ENCODE peak calls at places on chromosome 16, in eight cellular contexts. H is PC-3; V is A549; E is hepatocyte; Q is astrocyte of the spinal cord; B is AG10803; S is psoas muscle; T is activated CD8-positive, alpha-beta T cell treated with anti-CD3 and anti-CD28 coated beads for 36 hours. C is an unnamed sample.

GRCh38 chr16:49085689-49086088 is 195.9 kb downstream of the CBLN1 start:
- DNase-seq in Q (peak), T (no peak), H (no peak), V (no peak), E (no peak), S (no peak), B (peak), C (no peak)

GRCh38 chr16:4616047-4616811 is 1.5 kb upstream of the UBALD1 start:
- DNase-seq in V (peak), B (peak), Q (peak), S (peak), H (peak), E (peak), T (peak), C (peak)

GRCh38 chr16:86604436-86605220 is 26.3 kb downstream of the FOXL1 start:
- DNase-seq in Q (no peak), H (no peak), T (peak), V (no peak), E (no peak), S (no peak), B (no peak), C (no peak)

GRCh38 chr16:49061315-49061714 is 220.3 kb downstream of the CBLN1 start:
- DNase-seq in B (no peak), T (no peak), E (no peak), H (no peak), V (no peak), S (no peak), Q (no peak), C (no peak)

GRCh38 chr16:53053967-53054669 is 673 bp upstream of the CHD9 start:
- DNase-seq in H (peak), V (peak), E (peak), S (peak), B (no peak), Q (peak), T (peak), C (no peak)

GRCh38 chr16:27430923-27431484 is 29.0 kb downstream of the IL21R start:
- DNase-seq in H (no peak), Q (no peak), T (peak), V (no peak), B (peak), S (no peak), E (no peak), C (peak)

GRCh38 chr16:21260870-21261791 is 17.0 kb downstream of the CRYM start:
- DNase-seq in T (no peak), V (peak), S (no peak), H (peak), B (peak), E (peak), Q (peak), C (no peak)

GRCh38 chr16:71895679-71896385 is 501 bp downstream of the IST1 start:
- DNase-seq in S (peak), T (peak), H (peak), V (peak), E (peak), Q (peak), B (peak), C (peak)

GRCh38 chr16:21263640-21264211 is 14.4 kb downstream of the CRYM start:
- DNase-seq in Q (peak), T (no peak), E (peak), B (peak), S (no peak), V (peak), H (no peak), C (no peak)

GRCh38 chr16:88983771-88984687 is 7.0 kb upstream of the CBFA2T3 start:
- DNase-seq in Q (no peak), S (no peak), H (no peak), V (no peak), T (peak), B (no peak), E (no peak), C (no peak)

GRCh38 chr16:77570574-77570973 is 135.7 kb upstream of the ADAMTS18 start:
- DNase-seq in Q (no peak), T (no peak), V (no peak), E (no peak), B (no peak), S (no peak), H (no peak), C (no peak)

GRCh38 chr16:79288046-79288445 is 312.5 kb downstream of the MAF start:
- DNase-seq in B (no peak), Q (no peak), H (no peak), V (no peak), S (no peak), T (peak), E (no peak), C (no peak)

GRCh38 chr16:13631213-13631767 is 288.7 kb upstream of the ERCC4 start:
- DNase-seq in Q (no peak), E (no peak), V (no peak), B (no peak), H (no peak), S (no peak), T (no peak), C (no peak)

GRCh38 chr16:4115941-4116327 is 308 bp downstream of the ADCY9 start:
- DNase-seq in V (no peak), H (no peak), B (no peak), S (no peak), E (no peak), T (no peak), Q (no peak), C (no peak)

GRCh38 chr16:593406-593805 is 3.5 kb downstream of the RAB40C start:
- DNase-seq in H (peak), S (no peak), T (no peak), Q (no peak), B (no peak), E (peak), V (no peak), C (no peak)

GRCh38 chr16:2963611-2964415 is at the start of gene KREMEN2:
- DNase-seq in V (peak), E (peak), H (peak), B (no peak), T (peak), Q (no peak), S (peak), C (no peak)
- TF ChIP-seq CTCF in V (no peak), E (no peak), H (no peak), B (no peak), T (no peak), Q (no peak), S (no peak), C (no peak)

GRCh38 chr16:25395528-25395927 is 137.9 kb upstream of the ZKSCAN2 start:
- DNase-seq in S (no peak), V (no peak), H (peak), T (no peak), Q (no peak), E (no peak), B (no peak), C (no peak)
- TF ChIP-seq CTCF in S (no peak), V (no peak), H (peak), T (no peak), Q (no peak), E (no peak), B (no peak), C (peak)

GRCh38 chr16:67979955-67980678 is at the start of gene DPEP3:
- DNase-seq in V (no peak), Q (no peak), T (no peak), H (no peak), B (no peak), E (no peak), S (no peak), C (no peak)

GRCh38 chr16:67977005-67977404 is 3.3 kb downstream of the DPEP3 start:
- DNase-seq in S (no peak), V (no peak), B (no peak), Q (no peak), H (no peak), T (no peak), E (no peak), C (no peak)

GRCh38 chr16:67976205-67976604 is 4.1 kb downstream of the DPEP3 start:
- DNase-seq in T (no peak), B (no peak), H (no peak), S (no peak), V (no peak), E (no peak), Q (no peak), C (no peak)

GRCh38 chr16:67975321-67976105 is 4.8 kb downstream of the DPEP3 start:
- DNase-seq in B (no peak), Q (no peak), S (no peak), E (no peak), T (no peak), H (no peak), V (no peak), C (no peak)

DNA sequence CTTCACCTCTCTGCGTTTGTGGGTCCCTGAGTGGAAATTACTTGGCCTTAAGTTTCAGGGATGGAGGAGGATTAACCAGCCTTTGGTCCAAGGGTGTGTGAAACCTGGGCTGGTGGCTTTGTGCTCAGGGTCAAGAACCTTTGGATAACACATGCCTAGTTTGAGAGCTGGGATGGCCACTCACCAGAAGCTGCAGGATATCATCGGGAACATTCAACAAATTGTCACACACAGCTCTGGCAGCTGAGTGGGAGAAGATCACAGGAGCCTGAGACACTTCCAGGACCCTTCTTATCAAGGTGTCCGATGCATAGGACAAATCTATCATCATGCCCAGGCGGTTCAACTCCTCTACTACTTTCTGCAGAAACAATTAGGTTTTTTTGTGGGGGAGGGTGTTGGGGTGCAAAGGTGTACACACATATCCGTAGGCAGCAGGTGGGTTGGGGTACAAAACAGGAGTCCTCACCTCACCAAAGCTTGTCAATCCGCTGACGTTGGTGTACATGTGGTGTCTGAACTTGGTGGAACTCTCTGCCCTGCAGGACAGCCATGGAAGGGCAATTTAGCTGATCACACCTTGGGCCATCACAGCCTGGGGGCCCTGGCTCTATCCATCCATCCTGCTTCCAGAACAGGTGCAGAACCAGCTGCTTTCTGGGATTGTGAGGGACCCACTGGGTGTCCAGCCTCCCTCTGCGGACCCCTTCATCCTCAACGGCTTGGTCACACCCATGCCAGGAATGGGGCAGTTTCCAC is 2.7 kb downstream of the DPEP3 start:
- DNase-seq in Q (no peak), E (no peak), B (no peak), H (no peak), T (no peak), V (no peak), S (no peak), C (no peak)
- TF ChIP-seq CTCF in Q (no peak), E (no peak), B (no peak), H (no peak), T (no peak), V (no peak), S (no peak), C (no peak)

DNA sequence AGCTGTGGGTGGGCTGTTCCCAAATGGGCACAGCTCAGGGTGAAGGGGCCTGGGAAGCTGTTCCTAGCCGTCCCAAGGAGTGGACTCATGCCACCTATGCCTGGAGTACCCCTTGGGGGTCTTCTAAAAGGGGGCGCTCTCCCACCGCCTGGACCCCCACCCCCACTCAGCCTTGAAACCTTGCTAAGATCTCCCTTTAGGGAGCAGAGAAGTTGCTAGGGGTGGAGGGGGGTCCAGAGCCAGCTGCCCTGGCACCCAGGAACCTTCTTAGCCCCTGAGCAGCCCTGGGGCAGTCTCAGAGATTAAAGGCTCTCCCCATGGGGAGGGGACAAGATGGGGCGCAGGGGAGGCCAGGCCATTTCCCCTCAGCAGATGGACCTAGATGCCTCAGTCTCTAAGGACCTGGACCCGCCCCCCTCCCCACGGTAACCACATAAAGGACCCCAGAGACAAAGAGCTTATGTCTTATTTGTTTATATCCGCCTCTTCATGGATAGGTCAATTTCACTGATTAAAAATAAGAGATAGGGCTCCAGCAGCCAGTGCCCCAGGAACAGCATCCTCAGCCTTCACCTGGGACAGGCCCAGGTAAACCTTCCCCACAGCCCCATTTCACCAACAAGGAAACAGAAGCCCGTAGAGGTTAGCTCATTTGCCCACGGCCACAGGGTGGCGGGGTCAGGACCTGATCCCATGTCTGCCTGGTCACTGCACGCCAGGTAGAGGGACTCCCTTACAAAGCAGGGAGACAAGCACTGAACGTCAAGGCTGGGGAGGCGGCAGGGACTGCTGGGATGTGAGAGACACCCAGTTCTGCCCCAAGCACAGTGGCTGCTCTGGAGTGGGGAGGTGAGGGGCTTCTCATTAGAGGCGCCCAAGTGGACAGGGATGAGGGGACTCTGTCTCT is 3.4 kb downstream of the MTSS2 start:
- DNase-seq in H (no peak), V (no peak), E (no peak), Q (no peak), T (no peak), B (no peak), S (peak), C (no peak)
- TF ChIP-seq CTCF in H (no peak), V (no peak), E (no peak), Q (no peak), T (no peak), B (no peak), S (no peak), C (no peak)

GRCh38 chr16:69937465-69937951 is 13.6 kb upstream of the CLEC18A start:
- DNase-seq in V (peak), H (peak), T (no peak), S (no peak), Q (no peak), B (no peak), E (peak), C (no peak)
- TF ChIP-seq CTCF in V (peak), H (peak), T (no peak), S (no peak), Q (peak), B (peak), E (peak), C (no peak)

GRCh38 chr16:70600730-70601129 is 45.6 kb upstream of the IL34 start:
- DNase-seq in H (no peak), V (no peak), T (no peak), B (no peak), S (no peak), Q (no peak), E (no peak), C (no peak)
- TF ChIP-seq CTCF in H (no peak), V (no peak), T (no peak), B (no peak), S (no peak), Q (no peak), E (no peak), C (no peak)

GRCh38 chr16:46853713-46854443 is 22.9 kb upstream of the C16orf87 start:
- DNase-seq in S (peak), B (peak), V (peak), E (peak), T (peak), H (peak), Q (peak), C (peak)
- TF ChIP-seq CTCF in S (peak), B (peak), V (peak), E (peak), T (peak), H (peak), Q (peak), C (peak)

GRCh38 chr16:55660776-55661175 is 5.0 kb downstream of the SLC6A2 start:
- DNase-seq in V (no peak), Q (no peak), B (no peak), T (no peak), S (no peak), E (no peak), H (no peak), C (no peak)
- TF ChIP-seq CTCF in V (no peak), Q (no peak), B (no peak), T (no peak), S (no peak), E (no peak), H (no peak), C (no peak)

GRCh38 chr16:83842755-83843507 is 35.2 kb downstream of the HSBP1 start:
- DNase-seq in B (no peak), E (no peak), Q (no peak), H (no peak), S (no peak), T (no peak), V (no peak), C (no peak)
- TF ChIP-seq CTCF in B (no peak), E (no peak), Q (no peak), H (no peak), S (no peak), T (no peak), V (no peak), C (no peak)

GRCh38 chr16:57299009-57299718 is 14.7 kb upstream of the PLLP start:
- DNase-seq in H (peak), E (peak), Q (no peak), V (peak), S (no peak), B (no peak), T (peak), C (no peak)
- TF ChIP-seq CTCF in H (no peak), E (no peak), Q (peak), V (peak), S (peak), B (no peak), T (peak), C (no peak)